ENCODE peak calls at places on chromosomes 4 and X, in nine cellular contexts. L is ovary; T is fibroblast of lung; W is heart left ventricle; Y is endothelial cell; K is mesothelial cell of epicardium; V is IMR-90; I is WTC11; Q is CD8-positive, alpha-beta T cell. S is an unnamed sample.
A peak's percentile ranks its signal among the peaks of the same experiment; 100 is the strongest.

GRCh38 chr4:174604198-174604597 is 81.9 kb upstream of the HPGD start:
- DNase-seq in I (no peak), V (peak; percentile 10), W (no peak), Q (no peak), K (no peak), L (no peak), T (peak; percentile 61), Y (no peak), S (no peak)

GRCh38 chrX:119762718-119763117 is 4.3 kb downstream of the SOWAHD start:
- DNase-seq in V (no peak), K (no peak), Y (no peak), Q (no peak), W (no peak), I (no peak), T (peak; percentile 50), L (no peak), S (no peak)

GRCh38 chr4:102589743-102590142 is 88.6 kb downstream of the NFKB1 start:
- DNase-seq in W (no peak), T (no peak), K (no peak), L (no peak), Y (no peak), Q (no peak), I (no peak), V (no peak), S (no peak)

GRCh38 chr4:78591404-78591803 is 39.8 kb downstream of the ANXA3 start:
- DNase-seq in V (no peak), T (no peak), I (no peak), Y (no peak), L (no peak), Q (no peak), W (no peak), K (no peak), S (no peak)

GRCh38 chrX:150486011-150486410 is 82.4 kb upstream of the MTM1 start:
- DNase-seq in I (peak; percentile 49), K (no peak), V (peak; percentile 59), Y (peak; percentile 45), Q (no peak), T (peak; percentile 36), W (peak; percentile 39), L (no peak), S (no peak)

GRCh38 chr4:14095881-14096280 is 468.4 kb upstream of the BOD1L1 start:
- DNase-seq in T (peak; percentile 5), W (no peak), K (no peak), I (no peak), V (no peak), Q (no peak), Y (no peak), L (no peak), S (no peak)

GRCh38 chr4:182680196-182680771 is 236.9 kb downstream of the DCTD start:
- DNase-seq in Y (no peak), Q (no peak), W (peak; percentile 54), L (no peak), K (no peak), V (no peak), I (no peak), T (peak; percentile 49), S (no peak)

GRCh38 chr4:120066182-120066524 is 495 bp downstream of the MAD2L1 start:
- DNase-seq in Q (no peak), K (no peak), V (no peak), Y (no peak), I (no peak), W (no peak), L (no peak), T (no peak), S (no peak)

GRCh38 chr4:121122661-121123060 is 41.5 kb downstream of the TNIP3 start:
- DNase-seq in V (no peak), I (no peak), W (no peak), Q (no peak), K (no peak), Y (no peak), T (peak; percentile 38), L (no peak), S (no peak)

GRCh38 chr4:48780867-48781219 is 764 bp upstream of the FRYL start:
- DNase-seq in Y (no peak), T (peak; percentile 53), K (no peak), L (peak; percentile 58), Q (no peak), V (peak; percentile 43), I (no peak), W (peak; percentile 55), S (peak; percentile 17)

GRCh38 chr4:2331519-2332200 is 69.8 kb upstream of the MXD4 start:
- DNase-seq in V (no peak), W (no peak), Y (no peak), I (no peak), K (no peak), T (no peak), Q (no peak), L (no peak), S (no peak)

GRCh38 chr4:1214101-1215095 is 34.5 kb downstream of the CTBP1 start:
- DNase-seq in Y (no peak), K (no peak), V (no peak), Q (no peak), L (no peak), I (no peak), W (no peak), T (no peak), S (no peak)

GRCh38 chrX:989959-990510 is 222.4 kb downstream of the CRLF2 start:
- DNase-seq in W (peak; percentile 47), V (peak; percentile 56), L (peak; percentile 90), Y (no peak), T (peak; percentile 95), Q (no peak), K (no peak), I (no peak), S (peak; percentile 18)

GRCh38 chr4:28636971-28637370 is 1776.3 kb downstream of the STIM2 start:
- DNase-seq in W (no peak), K (no peak), Y (no peak), V (peak; percentile 59), I (no peak), T (peak; percentile 3), Q (no peak), L (no peak), S (no peak)

GRCh38 chr4:18318682-18319410 is 297.3 kb upstream of the LCORL start:
- DNase-seq in Y (no peak), V (no peak), L (peak; percentile 31), I (no peak), W (peak; percentile 26), T (no peak), K (no peak), Q (no peak), S (no peak)

GRCh38 chrX:131264665-131265064 is 24.4 kb downstream of the IGSF1 start:
- DNase-seq in Q (no peak), T (no peak), I (no peak), L (no peak), K (no peak), V (no peak), Y (no peak), W (no peak), S (no peak)

GRCh38 chrX:131264053-131264452 is 25.1 kb downstream of the IGSF1 start:
- DNase-seq in Y (no peak), L (no peak), K (no peak), V (no peak), I (no peak), W (no peak), Q (no peak), T (no peak), S (no peak)

GRCh38 chrX:131262200-131262599 is 26.9 kb downstream of the IGSF1 start:
- DNase-seq in I (no peak), L (no peak), W (no peak), Q (no peak), K (no peak), V (no peak), T (no peak), Y (no peak), S (no peak)

DNA sequence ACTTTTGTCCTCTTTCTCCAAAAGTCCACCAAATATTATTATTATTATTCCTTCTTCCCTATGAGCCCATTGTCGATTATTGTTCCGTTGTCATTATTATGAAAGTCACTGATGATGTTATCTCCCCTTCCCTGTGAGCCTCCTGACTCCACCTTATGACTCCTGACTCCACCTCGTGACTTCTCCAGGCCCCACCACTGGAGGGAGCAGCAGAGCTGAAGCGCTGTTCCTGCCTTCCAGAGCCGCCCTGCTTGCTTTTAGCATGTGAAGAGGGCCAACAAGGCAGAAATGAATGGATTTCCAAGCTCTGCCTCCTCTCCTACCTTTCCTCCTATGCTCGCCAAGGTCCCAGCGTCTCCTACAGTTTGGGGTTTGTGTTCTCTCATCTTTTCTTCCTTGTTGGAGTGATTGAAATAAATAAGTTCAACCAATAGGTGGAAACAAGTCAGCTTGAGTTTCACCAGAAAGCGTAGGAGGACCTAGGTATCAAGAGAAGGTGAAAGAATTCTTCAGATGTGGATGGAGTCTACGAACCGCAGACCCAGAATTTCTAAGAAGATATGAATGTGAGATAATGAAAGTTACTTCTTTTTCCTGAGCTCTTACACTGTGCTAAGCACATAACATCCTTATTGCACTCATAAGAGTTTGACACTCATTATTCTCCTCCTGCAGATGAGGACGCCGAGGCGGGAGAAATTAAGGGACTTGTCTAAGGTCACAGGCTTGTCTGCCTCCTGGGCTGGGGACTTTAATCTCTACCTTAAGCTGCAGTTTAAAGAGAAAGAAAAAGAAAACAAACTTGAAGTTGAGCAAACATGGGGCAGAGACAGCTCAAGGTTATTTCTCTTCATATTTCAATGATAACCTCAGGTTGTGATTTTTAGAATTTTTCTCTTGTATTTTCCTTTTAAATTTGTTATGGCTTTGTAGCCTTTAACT is 26.1 kb downstream of the IGSF1 start:
- DNase-seq in L (no peak), Q (no peak), W (no peak), T (no peak), K (no peak), Y (peak; percentile 55), I (peak; percentile 77), V (no peak), S (no peak)
- TF ChIP-seq CTCF in L (no peak), Q (no peak), W (no peak), T (no peak), K (no peak), Y (no peak), I (peak; percentile 43), V (no peak), S (no peak)

GRCh38 chr4:37549003-37549402 is 137.2 kb downstream of the RELL1 start:
- DNase-seq in I (no peak), T (peak; percentile 96), Q (no peak), K (no peak), L (no peak), W (no peak), V (peak; percentile 67), Y (no peak), S (no peak)
- TF ChIP-seq CTCF in I (no peak), T (no peak), Q (no peak), K (no peak), L (no peak), W (no peak), V (no peak), Y (no peak), S (no peak)

GRCh38 chr4:154626793-154627484 is 14.5 kb upstream of the FGG start:
- DNase-seq in Y (peak; percentile 87), W (no peak), V (peak; percentile 6), K (peak; percentile 61), T (peak; percentile 61), I (peak; percentile 84), Q (no peak), L (peak; percentile 52), S (no peak)
- TF ChIP-seq CTCF in Y (peak; percentile 72), W (peak; percentile 30), V (peak; percentile 55), K (peak; percentile 67), T (peak; percentile 43), I (peak; percentile 41), Q (no peak), L (no peak), S (no peak)

DNA sequence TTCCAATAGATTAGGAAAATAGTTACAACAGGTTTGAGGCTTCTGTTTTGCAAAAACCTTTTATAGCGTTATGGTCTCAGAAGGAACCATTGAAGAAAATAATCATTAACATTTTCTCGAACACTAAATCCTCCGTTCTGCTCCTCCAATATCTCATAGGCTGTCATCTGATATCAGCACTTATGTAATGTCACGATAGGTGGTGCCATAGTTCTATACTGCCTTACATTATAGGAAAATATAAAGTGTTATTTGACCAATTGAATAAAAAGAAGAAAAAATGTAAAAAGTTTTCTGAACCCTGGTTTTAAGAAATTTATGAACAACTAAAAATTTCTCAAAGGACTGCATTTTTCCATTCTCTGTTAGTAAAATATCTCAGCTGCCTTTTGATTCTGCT is 291.4 kb downstream of the RPA4 start:
- DNase-seq in K (no peak), W (no peak), Q (no peak), V (no peak), L (no peak), Y (no peak), T (no peak), I (no peak), S (no peak)
- TF ChIP-seq CTCF in K (peak; percentile 11), W (no peak), Q (no peak), V (no peak), L (no peak), Y (no peak), T (no peak), I (no peak), S (no peak)